ENCODE peak calls at places on chromosomes 7 and 10, in six cellular contexts. Z is astrocyte; Y is activated naive CD4-positive, alpha-beta T cell treated with anti-CD3 and anti-CD28 coated beads, Interleukin-2, amount 50 U/mL, for 16 hours; A is T-helper 2 cell; E is HS-27A; T is stimulated activated CD4-positive, alpha-beta T cell treated with anti-CD3 and anti-CD28 coated beads, TNF-alpha, amount 100 ng/mL, for 1 hour. R is an unnamed sample.

GRCh38 chr10:71058308-71058707 is 154.1 kb upstream of the UNC5B start:
- DNase-seq in Z (no peak), Y (no peak), E (no peak), A (no peak), T (no peak), R (no peak)

GRCh38 chr7:129615018-129615417 is 3.5 kb downstream of the NRF1 start:
- DNase-seq in T (no peak), Z (no peak), Y (no peak), E (no peak), A (no peak), R (no peak)

GRCh38 chr7:97418312-97418711 is 300.8 kb downstream of the SDHAF3 start:
- DNase-seq in T (no peak), Z (no peak), Y (no peak), E (no peak), A (no peak), R (no peak)

GRCh38 chr7:269721-270120 is 20.2 kb upstream of the FOXL3 start:
- DNase-seq in Z (no peak), E (no peak), T (no peak), Y (peak), A (no peak), R (no peak)

GRCh38 chr10:103551619-103552602 is 58.4 kb downstream of the NEURL1 start:
- DNase-seq in E (no peak), Z (no peak), T (no peak), A (no peak), Y (no peak), R (no peak)

GRCh38 chr7:127437241-127437640 is 44.7 kb upstream of the ZNF800 start:
- DNase-seq in E (no peak), Z (no peak), Y (no peak), T (no peak), A (no peak), R (no peak)

GRCh38 chr10:27611209-27611608 is 107.1 kb downstream of the RAB18 start:
- DNase-seq in Y (no peak), A (no peak), Z (peak), E (no peak), T (no peak), R (no peak)

GRCh38 chr7:27183682-27184341 is 1.2 kb downstream of the HOXA11 start:
- DNase-seq in A (no peak), Z (no peak), Y (peak), T (no peak), E (no peak), R (no peak)

R was measured in ovary.